ENCODE peak calls at places on chromosomes 13 and 19, in six cellular contexts. One of them, this sample, is unnamed.

GRCh38 chr19:55362174-55362989 is 678 bp downstream of the GARIN5B start:
- DNase-seq in HTR-8/SVneo: no peak
- DNase-seq in hepatic stellate cell: no peak
- DNase-seq in cardiac muscle cell: no peak
- DNase-seq in hippocampal formation: no peak
- DNase-seq in gastrocnemius medialis: no peak
- DNase-seq in this sample: no peak

GRCh38 chr19:8827277-8827676 is 4.8 kb downstream of the ZNF558 start:
- DNase-seq in hepatic stellate cell: no peak
- DNase-seq in hippocampal formation: no peak
- DNase-seq in cardiac muscle cell: peak
- DNase-seq in HTR-8/SVneo: no peak
- DNase-seq in gastrocnemius medialis: no peak
- DNase-seq in this sample: no peak

GRCh38 chr13:45349438-45349837 is 8.5 kb upstream of the TPT1 start:
- DNase-seq in cardiac muscle cell: no peak
- DNase-seq in HTR-8/SVneo: no peak
- DNase-seq in gastrocnemius medialis: no peak
- DNase-seq in hepatic stellate cell: peak
- DNase-seq in hippocampal formation: no peak
- DNase-seq in this sample: no peak

GRCh38 chr19:52191951-52192350 is 2.1 kb downstream of the PPP2R1A start:
- DNase-seq in hippocampal formation: no peak
- DNase-seq in cardiac muscle cell: no peak
- DNase-seq in hepatic stellate cell: no peak
- DNase-seq in gastrocnemius medialis: peak
- DNase-seq in HTR-8/SVneo: no peak
- DNase-seq in this sample: no peak

GRCh38 chr13:20779405-20779804 is 5.6 kb upstream of the EEF1AKMT1 start:
- DNase-seq in hepatic stellate cell: no peak
- DNase-seq in cardiac muscle cell: no peak
- DNase-seq in HTR-8/SVneo: no peak
- DNase-seq in hippocampal formation: no peak
- DNase-seq in gastrocnemius medialis: no peak
- DNase-seq in this sample: no peak

GRCh38 chr19:55088543-55089265 is 13.0 kb downstream of the EPS8L1 start:
- DNase-seq in cardiac muscle cell: peak
- DNase-seq in hippocampal formation: peak
- DNase-seq in hepatic stellate cell: peak
- DNase-seq in gastrocnemius medialis: no peak
- DNase-seq in HTR-8/SVneo: peak
- DNase-seq in this sample: peak

GRCh38 chr19:21508198-21508597 is 2.8 kb downstream of the ZNF429 start:
- DNase-seq in hepatic stellate cell: no peak
- DNase-seq in HTR-8/SVneo: no peak
- DNase-seq in hippocampal formation: no peak
- DNase-seq in gastrocnemius medialis: no peak
- DNase-seq in cardiac muscle cell: no peak
- DNase-seq in this sample: no peak

GRCh38 chr19:32748497-32748896 is 28.9 kb downstream of the TDRD12 start:
- DNase-seq in cardiac muscle cell: no peak
- DNase-seq in HTR-8/SVneo: no peak
- DNase-seq in hippocampal formation: no peak
- DNase-seq in hepatic stellate cell: no peak
- DNase-seq in gastrocnemius medialis: no peak
- DNase-seq in this sample: no peak

GRCh38 chr13:114071441-114071840 is 61.0 kb downstream of the RASA3 start:
- DNase-seq in cardiac muscle cell: no peak
- DNase-seq in HTR-8/SVneo: no peak
- DNase-seq in gastrocnemius medialis: peak
- DNase-seq in hepatic stellate cell: no peak
- DNase-seq in hippocampal formation: peak
- DNase-seq in this sample: no peak

GRCh38 chr13:19618925-19619324 is 14.5 kb upstream of the MPHOSPH8 start:
- DNase-seq in gastrocnemius medialis: no peak
- DNase-seq in hepatic stellate cell: peak
- DNase-seq in hippocampal formation: no peak
- DNase-seq in cardiac muscle cell: peak
- DNase-seq in HTR-8/SVneo: no peak
- DNase-seq in this sample: no peak

GRCh38 chr13:111247552-111247951 is 72.9 kb upstream of the TEX29 start:
- DNase-seq in hippocampal formation: no peak
- DNase-seq in hepatic stellate cell: no peak
- DNase-seq in HTR-8/SVneo: no peak
- DNase-seq in gastrocnemius medialis: peak
- DNase-seq in cardiac muscle cell: no peak
- DNase-seq in this sample: no peak

GRCh38 chr19:16381756-16382401 is 57.3 kb downstream of the KLF2 start:
- DNase-seq in gastrocnemius medialis: peak
- DNase-seq in cardiac muscle cell: peak
- DNase-seq in HTR-8/SVneo: no peak
- DNase-seq in hippocampal formation: peak
- DNase-seq in hepatic stellate cell: peak
- DNase-seq in this sample: peak

GRCh38 chr19:54364775-54365257 is at the start of gene LAIR1:
- DNase-seq in hippocampal formation: no peak
- DNase-seq in gastrocnemius medialis: peak
- DNase-seq in HTR-8/SVneo: no peak
- DNase-seq in hepatic stellate cell: no peak
- DNase-seq in cardiac muscle cell: peak
- DNase-seq in this sample: no peak

GRCh38 chr19:1106841-1107654 is 3.3 kb downstream of the GPX4 start:
- DNase-seq in cardiac muscle cell: peak
- DNase-seq in gastrocnemius medialis: no peak
- DNase-seq in hepatic stellate cell: no peak
- DNase-seq in HTR-8/SVneo: no peak
- DNase-seq in hippocampal formation: no peak
- DNase-seq in this sample: no peak

GRCh38 chr13:85243831-85244230 is 555.4 kb downstream of the SLITRK6 start:
- DNase-seq in HTR-8/SVneo: no peak
- DNase-seq in hippocampal formation: no peak
- DNase-seq in cardiac muscle cell: peak
- DNase-seq in gastrocnemius medialis: no peak
- DNase-seq in hepatic stellate cell: no peak
- DNase-seq in this sample: no peak

GRCh38 chr19:28929026-28929425 is 283.9 kb downstream of the UQCRFS1 start:
- DNase-seq in cardiac muscle cell: no peak
- DNase-seq in gastrocnemius medialis: no peak
- DNase-seq in hepatic stellate cell: peak
- DNase-seq in HTR-8/SVneo: no peak
- DNase-seq in hippocampal formation: no peak
- DNase-seq in this sample: no peak

GRCh38 chr19:35748106-35749020 is at the start of gene LIN37:
- DNase-seq in hepatic stellate cell: peak
- DNase-seq in hippocampal formation: peak
- DNase-seq in cardiac muscle cell: peak
- DNase-seq in HTR-8/SVneo: peak
- DNase-seq in gastrocnemius medialis: peak
- DNase-seq in this sample: peak

GRCh38 chr13:108437496-108437895 is 168.0 kb downstream of the TNFSF13B start:
- DNase-seq in hippocampal formation: no peak
- DNase-seq in cardiac muscle cell: no peak
- DNase-seq in gastrocnemius medialis: no peak
- DNase-seq in hepatic stellate cell: no peak
- DNase-seq in HTR-8/SVneo: no peak
- DNase-seq in this sample: no peak

GRCh38 chr19:48244289-48244688 is 11.4 kb downstream of the CARD8 start:
- DNase-seq in gastrocnemius medialis: no peak
- DNase-seq in cardiac muscle cell: peak
- DNase-seq in hippocampal formation: no peak
- DNase-seq in HTR-8/SVneo: no peak
- DNase-seq in hepatic stellate cell: no peak
- DNase-seq in this sample: no peak

GRCh38 chr19:3521104-3521445 is 15.0 kb downstream of the FZR1 start:
- DNase-seq in HTR-8/SVneo: no peak
- DNase-seq in hippocampal formation: no peak
- DNase-seq in gastrocnemius medialis: no peak
- DNase-seq in hepatic stellate cell: no peak
- DNase-seq in cardiac muscle cell: no peak
- DNase-seq in this sample: no peak

GRCh38 chr19:11284535-11284934 is 11.4 kb upstream of the TSPAN16 start:
- DNase-seq in HTR-8/SVneo: no peak
- DNase-seq in gastrocnemius medialis: no peak
- DNase-seq in hippocampal formation: no peak
- DNase-seq in cardiac muscle cell: no peak
- DNase-seq in hepatic stellate cell: no peak
- DNase-seq in this sample: no peak

GRCh38 chr19:1699998-1700732 is 47.8 kb upstream of the TCF3 start:
- DNase-seq in hippocampal formation: no peak
- DNase-seq in gastrocnemius medialis: no peak
- DNase-seq in HTR-8/SVneo: no peak
- DNase-seq in hepatic stellate cell: no peak
- DNase-seq in cardiac muscle cell: no peak
- DNase-seq in this sample: no peak

GRCh38 chr13:111319521-111319920 is 921 bp upstream of the TEX29 start:
- DNase-seq in HTR-8/SVneo: no peak
- DNase-seq in hippocampal formation: no peak
- DNase-seq in hepatic stellate cell: no peak
- DNase-seq in cardiac muscle cell: no peak
- DNase-seq in gastrocnemius medialis: no peak
- DNase-seq in this sample: no peak

GRCh38 chr19:39401549-39402416 is 4.9 kb upstream of the ZFP36 start:
- DNase-seq in cardiac muscle cell: peak
- DNase-seq in hippocampal formation: no peak
- DNase-seq in HTR-8/SVneo: no peak
- DNase-seq in hepatic stellate cell: peak
- DNase-seq in gastrocnemius medialis: peak
- DNase-seq in this sample: peak

GRCh38 chr13:24727731-24728601 is 36.0 kb upstream of the RNF17 start:
- DNase-seq in hippocampal formation: peak
- DNase-seq in gastrocnemius medialis: peak
- DNase-seq in hepatic stellate cell: peak
- DNase-seq in HTR-8/SVneo: peak
- DNase-seq in cardiac muscle cell: peak
- DNase-seq in this sample: peak

GRCh38 chr13:48443442-48444208 is 30.7 kb upstream of the LPAR6 start:
- DNase-seq in gastrocnemius medialis: no peak
- DNase-seq in cardiac muscle cell: peak
- DNase-seq in hepatic stellate cell: no peak
- DNase-seq in HTR-8/SVneo: no peak
- DNase-seq in hippocampal formation: no peak
- DNase-seq in this sample: no peak

GRCh38 chr19:1512671-1513491 is at the start of gene ADAMTSL5:
- DNase-seq in gastrocnemius medialis: peak
- DNase-seq in hippocampal formation: no peak
- DNase-seq in HTR-8/SVneo: peak
- DNase-seq in cardiac muscle cell: peak
- DNase-seq in hepatic stellate cell: peak
- DNase-seq in this sample: no peak

GRCh38 chr13:26327905-26328304 is 74.0 kb downstream of the CDK8 start:
- DNase-seq in hippocampal formation: no peak
- DNase-seq in hepatic stellate cell: no peak
- DNase-seq in gastrocnemius medialis: no peak
- DNase-seq in cardiac muscle cell: no peak
- DNase-seq in HTR-8/SVneo: no peak
- DNase-seq in this sample: no peak

GRCh38 chr19:310141-310651 is 19.0 kb upstream of the PLPP2 start:
- DNase-seq in cardiac muscle cell: no peak
- DNase-seq in hippocampal formation: no peak
- DNase-seq in HTR-8/SVneo: no peak
- DNase-seq in gastrocnemius medialis: no peak
- DNase-seq in hepatic stellate cell: no peak
- DNase-seq in this sample: no peak

GRCh38 chr13:101661839-101662238 is 209.4 kb downstream of the ITGBL1 start:
- DNase-seq in hippocampal formation: no peak
- DNase-seq in gastrocnemius medialis: no peak
- DNase-seq in cardiac muscle cell: no peak
- DNase-seq in HTR-8/SVneo: no peak
- DNase-seq in hepatic stellate cell: no peak
- DNase-seq in this sample: no peak

GRCh38 chr13:24106429-24106828 is 54.1 kb upstream of the SPATA13 start:
- DNase-seq in cardiac muscle cell: no peak
- DNase-seq in HTR-8/SVneo: no peak
- DNase-seq in hippocampal formation: peak
- DNase-seq in gastrocnemius medialis: no peak
- DNase-seq in hepatic stellate cell: no peak
- DNase-seq in this sample: peak

GRCh38 chr19:54608205-54608604 is 14.8 kb downstream of the LILRA1 start:
- DNase-seq in gastrocnemius medialis: no peak
- DNase-seq in hepatic stellate cell: no peak
- DNase-seq in hippocampal formation: no peak
- DNase-seq in cardiac muscle cell: no peak
- DNase-seq in HTR-8/SVneo: no peak
- DNase-seq in this sample: no peak

GRCh38 chr19:57212109-57212508 is 18.7 kb upstream of the AURKC start:
- DNase-seq in gastrocnemius medialis: no peak
- DNase-seq in hepatic stellate cell: no peak
- DNase-seq in hippocampal formation: no peak
- DNase-seq in HTR-8/SVneo: no peak
- DNase-seq in cardiac muscle cell: no peak
- DNase-seq in this sample: no peak

GRCh38 chr19:14053500-14053899 is 8.4 kb downstream of the PALM3 start:
- DNase-seq in gastrocnemius medialis: no peak
- DNase-seq in hepatic stellate cell: no peak
- DNase-seq in cardiac muscle cell: no peak
- DNase-seq in HTR-8/SVneo: no peak
- DNase-seq in hippocampal formation: no peak
- DNase-seq in this sample: no peak

This sample was measured in occipital lobe.